ENCODE peak calls at places on chromosomes 7 and 10, in nine cellular contexts. R, P, E, V, O, X, G, M and F are unnamed samples.

GRCh38 chr7:87058739-87059524 is 522 bp downstream of the ELAPOR2 start:
- DNase-seq in R (peak), P (peak), E (peak), V (no peak), O (peak), X (peak), G (no peak), M (peak), F (peak)

GRCh38 chr7:98149293-98149692 is 42.6 kb downstream of the LMTK2 start:
- DNase-seq in R (no peak), P (no peak), E (no peak), V (no peak), O (no peak), X (no peak), G (no peak), M (no peak), F (no peak)

GRCh38 chr7:47622946-47623640 is 41.2 kb upstream of the TNS3 start:
- DNase-seq in R (no peak), P (peak), E (no peak), V (no peak), O (no peak), X (peak), G (no peak), M (peak), F (peak)

GRCh38 chr7:1839701-1840100 is 169.6 kb downstream of the ELFN1 start:
- DNase-seq in R (no peak), P (no peak), E (peak), V (no peak), O (no peak), X (no peak), G (no peak), M (no peak), F (no peak)

GRCh38 chr10:97726636-97727178 is 10.2 kb upstream of the ZFYVE27 start:
- DNase-seq in R (no peak), P (peak), E (peak), V (no peak), O (no peak), X (peak), G (peak), M (peak), F (peak)

GRCh38 chr7:51034531-51035264 is 252.0 kb upstream of the GRB10 start:
- DNase-seq in R (no peak), P (peak), E (no peak), V (no peak), O (no peak), X (peak), G (no peak), M (peak), F (peak)

GRCh38 chr10:108167766-108168165 is 1003.3 kb upstream of the SORCS1 start:
- DNase-seq in R (no peak), P (no peak), E (no peak), V (no peak), O (no peak), X (no peak), G (no peak), M (no peak), F (no peak)

GRCh38 chr7:8261711-8262695 is at the start of gene ICA1:
- DNase-seq in R (peak), P (peak), E (peak), V (peak), O (peak), X (peak), G (no peak), M (peak), F (peak)

GRCh38 chr7:7920481-7920880 is 48.1 kb upstream of the GLCCI1 start:
- DNase-seq in R (no peak), P (no peak), E (no peak), V (no peak), O (no peak), X (peak), G (no peak), M (no peak), F (no peak)

GRCh38 chr7:151876112-151876898 is 610 bp downstream of the PRKAG2 start:
- DNase-seq in R (peak), P (peak), E (peak), V (peak), O (peak), X (peak), G (no peak), M (peak), F (peak)

GRCh38 chr7:157775021-157775559 is 438.3 kb downstream of the DNAJB6 start:
- DNase-seq in R (no peak), P (no peak), E (no peak), V (no peak), O (no peak), X (no peak), G (no peak), M (no peak), F (no peak)

GRCh38 chr7:88396295-88396947 is 89.7 kb upstream of the STEAP4 start:
- DNase-seq in R (no peak), P (no peak), E (no peak), V (no peak), O (no peak), X (no peak), G (no peak), M (no peak), F (no peak)

GRCh38 chr10:71616817-71617654 is 102.5 kb downstream of the C10orf105 start:
- DNase-seq in R (no peak), P (no peak), E (no peak), V (no peak), O (no peak), X (no peak), G (no peak), M (no peak), F (no peak)

GRCh38 chr7:4265056-4265455 is 417.0 kb upstream of the FOXK1 start:
- DNase-seq in R (no peak), P (no peak), E (no peak), V (no peak), O (no peak), X (no peak), G (no peak), M (no peak), F (no peak)

GRCh38 chr10:119693262-119693957 is 32.4 kb upstream of the INPP5F start:
- DNase-seq in R (no peak), P (peak), E (no peak), V (no peak), O (no peak), X (peak), G (no peak), M (peak), F (no peak)

GRCh38 chr10:101495324-101495925 is 92.6 kb downstream of the POLL start:
- DNase-seq in R (no peak), P (peak), E (no peak), V (no peak), O (peak), X (no peak), G (peak), M (peak), F (no peak)

GRCh38 chr7:148624735-148625134 is 34.2 kb downstream of the C7orf33 start:
- DNase-seq in R (no peak), P (peak), E (no peak), V (no peak), O (no peak), X (no peak), G (no peak), M (no peak), F (no peak)

GRCh38 chr10:91410638-91411367 is 659 bp downstream of the HECTD2 start:
- DNase-seq in R (no peak), P (peak), E (no peak), V (peak), O (no peak), X (peak), G (no peak), M (peak), F (peak)

GRCh38 chr7:19899517-19899916 is 126.1 kb upstream of the TMEM196 start:
- DNase-seq in R (no peak), P (peak), E (no peak), V (no peak), O (no peak), X (peak), G (no peak), M (no peak), F (peak)

GRCh38 chr7:82445226-82445625 is 1.6 kb upstream of the CACNA2D1 start:
- DNase-seq in R (no peak), P (no peak), E (peak), V (no peak), O (no peak), X (no peak), G (no peak), M (no peak), F (no peak)

GRCh38 chr7:30914611-30915601 is 3.3 kb downstream of the AQP1 start:
- DNase-seq in R (no peak), P (peak), E (peak), V (no peak), O (no peak), X (peak), G (peak), M (peak), F (peak)

GRCh38 chr7:1950623-1951523 is 280.8 kb downstream of the ELFN1 start:
- DNase-seq in R (no peak), P (peak), E (no peak), V (no peak), O (no peak), X (no peak), G (no peak), M (no peak), F (no peak)